ENCODE peak calls at places on chromosomes 13 and 19, in five cellular contexts. N is A549, I is K562, Q is HepG2, U is HCT116. D is an unnamed sample.

GRCh38 chr19:16860996-16861395 is 27.8 kb upstream of the F2RL3 start:
- DNase-seq in N (no peak), Q (no peak), U (no peak), I (peak), D (no peak)

GRCh38 chr19:47110521-47111080 is 3.0 kb downstream of the ZC3H4 start:
- DNase-seq in N (no peak), U (no peak), I (peak), Q (no peak), D (no peak)

GRCh38 chr19:38898788-38899446 is 501 bp downstream of the SIRT2 start:
- DNase-seq in Q (no peak), U (no peak), I (no peak), N (no peak), D (no peak)

GRCh38 chr19:35437152-35437951 is 10.7 kb upstream of the FFAR2 start:
- DNase-seq in Q (no peak), U (no peak), N (peak), I (no peak), D (no peak)

GRCh38 chr19:19642506-19643157 is 825 bp downstream of the GMIP start:
- DNase-seq in I (peak), U (no peak), N (no peak), Q (no peak), D (no peak)

GRCh38 chr13:75326173-75327131 is 155.5 kb downstream of the TBC1D4 start:
- DNase-seq in U (no peak), N (no peak), I (peak), Q (no peak), D (no peak)

GRCh38 chr19:19315444-19315843 is 4.9 kb downstream of the SUGP1 start:
- DNase-seq in Q (no peak), I (no peak), U (no peak), N (no peak), D (peak)

GRCh38 chr13:100883453-100883852 is 208.9 kb upstream of the TMTC4 start:
- DNase-seq in Q (peak), I (no peak), N (no peak), U (no peak), D (no peak)

GRCh38 chr19:36140289-36141038 is 598 bp downstream of the CAPNS1 start:
- DNase-seq in I (peak), Q (peak), U (no peak), N (peak), D (peak)

GRCh38 chr13:40547545-40548322 is 118.7 kb downstream of the FOXO1 start:
- DNase-seq in Q (no peak), I (no peak), U (no peak), N (no peak), D (no peak)

GRCh38 chr19:49222011-49222410 is 64.4 kb downstream of the TRPM4 start:
- DNase-seq in U (no peak), Q (no peak), N (no peak), I (peak), D (no peak)

GRCh38 chr13:51981355-51981754 is 29.9 kb downstream of the ATP7B start:
- DNase-seq in I (no peak), Q (peak), N (no peak), U (no peak), D (no peak)

GRCh38 chr19:4606921-4607678 is 32.2 kb upstream of the TNFAIP8L1 start:
- DNase-seq in N (no peak), Q (no peak), U (no peak), I (peak), D (peak)

GRCh38 chr13:40453666-40454030 is 212.8 kb downstream of the FOXO1 start:
- DNase-seq in U (no peak), I (no peak), N (no peak), Q (no peak), D (no peak)

DNA sequence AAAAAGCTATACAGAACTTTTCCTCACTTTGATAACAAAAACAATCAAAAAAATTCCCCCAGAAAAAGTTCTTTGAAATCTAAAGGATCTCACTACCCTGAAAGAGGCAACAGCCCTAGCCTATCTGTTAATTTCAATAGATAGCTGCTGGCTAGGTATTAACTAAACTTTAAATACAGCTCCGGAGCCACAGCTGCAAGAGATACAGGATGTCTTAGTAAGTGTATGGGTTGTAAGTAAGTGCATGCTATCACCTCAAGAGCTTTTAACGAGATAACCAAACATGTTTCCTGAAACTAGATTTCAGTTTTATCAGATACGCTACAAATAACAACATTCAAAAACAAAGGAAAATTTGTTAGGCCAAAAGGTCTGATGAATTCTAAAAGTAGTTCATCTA is 148.4 kb downstream of the KLF12 start:
- DNase-seq in N (no peak), Q (no peak), U (no peak), I (no peak), D (no peak)
- TF ChIP-seq MAX in N (no peak), Q (no peak), U (no peak), I (no peak), D (no peak)

DNA sequence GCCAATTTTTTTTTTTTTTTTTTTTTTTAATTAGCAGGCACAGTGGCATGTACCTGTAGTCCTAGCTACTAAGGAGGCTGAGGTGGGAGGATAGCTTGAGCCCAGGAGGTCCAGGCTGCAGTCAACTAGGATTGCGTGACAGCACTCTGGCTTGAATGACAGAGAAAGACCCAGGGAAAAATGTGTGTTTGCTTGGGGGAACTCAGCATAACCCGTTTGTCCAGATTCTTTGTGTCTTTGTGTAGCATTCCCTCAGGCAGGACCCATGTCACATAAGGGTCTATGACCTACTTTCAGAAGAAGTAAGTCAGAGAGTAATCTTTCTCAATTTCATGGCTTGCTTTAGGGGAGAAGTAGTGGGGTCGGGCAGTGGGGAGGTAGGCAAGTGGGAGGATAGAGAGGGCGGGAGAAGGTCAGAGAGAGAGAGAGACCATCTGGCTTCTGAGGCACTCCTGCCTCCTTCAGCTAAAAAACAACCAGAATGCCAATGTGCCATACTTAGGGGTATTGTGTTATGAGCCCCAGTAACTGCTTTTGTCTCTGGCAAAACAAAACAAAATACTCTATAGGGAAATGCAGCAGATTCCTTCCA is 11.9 kb upstream of the PSPC1 start:
- DNase-seq in I (no peak), Q (no peak), U (peak), N (no peak), D (peak)
- TF ChIP-seq MAX in I (no peak), Q (no peak), U (no peak), N (no peak), D (no peak)

DNA sequence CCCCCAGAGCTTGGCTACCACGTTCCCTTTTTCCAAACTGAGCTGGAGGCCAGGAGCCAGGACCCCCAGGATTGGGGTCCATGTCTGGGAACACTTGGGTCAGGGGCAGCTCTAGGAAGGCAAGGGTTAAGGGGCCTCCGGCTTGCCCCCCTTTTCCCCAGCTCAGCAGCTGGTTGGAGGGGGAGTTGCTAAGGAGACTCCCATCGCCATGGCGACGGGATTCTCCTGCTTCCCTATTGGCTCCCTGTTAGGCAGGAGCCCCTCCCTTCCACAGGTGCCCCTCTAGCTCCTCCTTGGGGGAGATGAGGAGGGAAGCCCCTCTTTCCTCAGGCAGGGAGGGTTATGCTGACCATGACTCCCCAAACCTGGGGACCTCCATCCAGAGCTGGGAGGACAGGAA is 33.9 kb downstream of the PDE4A start:
- DNase-seq in I (peak), Q (no peak), N (peak), U (no peak), D (peak)
- TF ChIP-seq MAX in I (no peak), Q (no peak), N (no peak), U (no peak), D (no peak)

GRCh38 chr13:21584973-21585592 is 18.9 kb downstream of the MICU2 start:
- DNase-seq in Q (no peak), I (no peak), N (no peak), U (no peak), D (no peak)

GRCh38 chr13:21580736-21581135 is 23.2 kb downstream of the MICU2 start:
- DNase-seq in I (no peak), Q (no peak), U (no peak), N (no peak), D (no peak)

GRCh38 chr13:21579754-21580316 is 24.1 kb downstream of the MICU2 start:
- DNase-seq in N (no peak), Q (no peak), I (no peak), U (no peak), D (no peak)

DNA sequence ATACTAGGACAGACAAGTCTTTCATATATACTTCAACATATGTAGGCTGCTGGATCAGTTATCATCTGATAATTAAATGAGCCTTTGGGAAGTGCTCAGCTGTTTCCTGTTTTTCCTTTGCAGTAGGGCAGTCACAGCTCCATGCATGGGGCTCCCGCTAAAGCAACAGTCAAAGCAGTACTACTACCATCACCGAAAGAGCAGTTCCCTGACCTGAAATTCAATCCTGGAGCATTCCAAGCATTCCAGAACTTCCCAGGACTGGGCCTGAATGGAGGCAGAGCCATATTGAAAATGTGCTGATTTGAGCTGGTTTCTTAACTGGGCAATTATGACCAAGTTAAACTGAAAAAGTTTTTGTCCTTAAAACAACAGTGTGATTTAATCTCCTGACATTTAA is 20.5 kb downstream of the MICU2 start:
- DNase-seq in U (no peak), I (no peak), Q (peak), N (no peak), D (peak)
- TF ChIP-seq MAX in U (no peak), I (no peak), Q (no peak), N (no peak), D (no peak)

DNA sequence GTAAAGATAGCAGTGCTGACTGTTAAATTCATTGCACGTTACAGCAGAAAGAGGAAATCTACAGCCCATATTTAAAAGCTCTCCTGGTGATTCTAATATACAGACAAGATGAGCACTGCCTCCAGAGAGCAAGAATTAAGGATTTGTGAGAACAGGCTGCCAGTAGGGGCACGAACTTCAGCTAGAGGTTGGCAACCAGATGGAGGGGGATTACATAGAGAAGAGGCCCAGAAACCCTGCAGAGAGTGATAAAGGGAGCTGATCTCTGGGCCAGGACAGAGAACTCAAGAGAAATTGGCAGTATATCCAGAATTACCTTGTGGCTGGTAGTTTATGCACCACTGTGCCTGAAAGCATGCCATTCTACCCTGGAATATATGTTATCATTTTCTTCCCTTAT is 144.8 kb downstream of the UFM1 start:
- DNase-seq in N (no peak), Q (no peak), U (no peak), I (no peak), D (no peak)
- TF ChIP-seq MAX in N (no peak), Q (no peak), U (no peak), I (no peak), D (no peak)

GRCh38 chr13:37769078-37769477 is 100.5 kb downstream of the TRPC4 start:
- DNase-seq in N (no peak), Q (peak), I (peak), U (no peak), D (no peak)
- TF ChIP-seq MAX in N (no peak), Q (no peak), I (no peak), U (no peak), D (no peak)

DNA sequence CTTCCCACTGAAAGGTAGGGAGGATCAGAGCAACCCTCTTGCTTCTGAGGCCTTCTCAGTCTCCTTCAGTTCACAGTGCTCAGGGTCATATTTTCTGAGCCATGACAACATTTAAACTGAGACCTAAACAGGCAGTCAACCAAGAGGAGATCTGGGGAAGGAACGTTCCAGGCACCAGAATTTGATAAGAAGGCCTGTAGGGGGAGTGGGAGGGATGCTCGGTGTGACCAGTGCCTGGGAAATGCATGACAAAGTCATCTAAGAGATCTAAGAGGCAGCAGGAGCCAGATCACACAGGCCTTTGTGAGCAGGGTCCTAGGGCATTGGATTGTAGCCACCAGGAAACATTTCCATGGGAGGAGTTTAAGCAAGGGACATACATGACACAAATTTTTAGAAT is 71.6 kb downstream of the SHISA2 start:
- DNase-seq in U (peak), N (peak), Q (peak), I (peak), D (peak)
- TF ChIP-seq MAX in U (no peak), N (no peak), Q (no peak), I (no peak), D (no peak)

DNA sequence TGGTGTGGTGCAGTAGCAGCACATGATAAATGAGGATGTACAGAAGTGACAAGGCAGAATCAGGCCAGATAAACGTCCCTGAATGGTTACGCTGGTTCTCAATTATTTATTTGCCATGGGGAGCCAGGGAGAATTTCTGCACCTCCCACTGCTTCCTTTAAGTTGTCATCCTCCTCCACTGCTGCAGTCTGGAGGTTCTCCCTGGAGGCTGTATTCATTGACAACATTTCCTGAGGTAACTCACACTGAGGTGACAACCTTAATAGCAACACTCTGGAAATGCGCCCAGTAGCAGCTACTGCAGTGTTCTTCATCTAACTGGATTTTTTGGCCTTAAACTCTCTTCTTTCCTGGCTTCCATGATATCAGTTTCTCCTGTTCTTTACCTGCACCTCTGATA is 308.9 kb upstream of the SLITRK1 start:
- DNase-seq in I (no peak), Q (no peak), U (no peak), N (no peak), D (no peak)
- TF ChIP-seq MAX in I (no peak), Q (no peak), U (no peak), N (no peak), D (no peak)